ENCODE peak calls at places on chromosomes 7 and 10, in five cellular contexts. P, E, B, A and D are unnamed samples.

GRCh38 chr7:127391591-127392181 is 822 bp downstream of the ZNF800 start:
- DNase-seq in B (peak), E (peak), P (no peak), A (peak), D (peak)

GRCh38 chr10:119449760-119450461 is 92.6 kb downstream of the RGS10 start:
- DNase-seq in P (peak), B (peak), E (peak), A (peak), D (no peak)

GRCh38 chr7:35015346-35015859 is 21.9 kb downstream of the DPY19L1 start:
- DNase-seq in A (no peak), B (no peak), P (peak), E (no peak), D (no peak)

GRCh38 chr7:44153948-44154335 is 12.8 kb upstream of the MYL7 start:
- DNase-seq in A (no peak), B (no peak), E (no peak), P (no peak), D (no peak)

GRCh38 chr10:17143055-17143690 is 13.6 kb upstream of the CUBN start:
- DNase-seq in A (peak), B (no peak), E (no peak), P (no peak), D (no peak)

GRCh38 chr10:34866848-34867247 is 51.8 kb upstream of the PARD3 start:
- DNase-seq in B (no peak), E (no peak), A (no peak), P (no peak), D (no peak)

GRCh38 chr7:150368884-150369739 is 490 bp downstream of the REPIN1 start:
- DNase-seq in B (peak), A (peak), P (no peak), E (peak), D (peak)

GRCh38 chr10:57972783-57973182 is 294.9 kb downstream of the IPMK start:
- DNase-seq in B (no peak), P (no peak), E (peak), A (peak), D (no peak)

GRCh38 chr7:130814753-130815152 is 80.7 kb upstream of the KLF14 start:
- DNase-seq in E (peak), B (no peak), P (no peak), A (peak), D (no peak)

GRCh38 chr10:122062831-122063674 is 74.1 kb downstream of the TACC2 start:
- DNase-seq in A (peak), E (peak), P (peak), B (peak), D (no peak)

GRCh38 chr10:126058507-126058906 is 162.1 kb downstream of the FANK1 start:
- DNase-seq in B (no peak), A (no peak), E (no peak), P (no peak), D (no peak)

GRCh38 chr7:10181996-10182395 is 791.7 kb upstream of the PHF14 start:
- DNase-seq in A (no peak), E (no peak), P (no peak), B (no peak), D (no peak)

GRCh38 chr7:128104109-128104742 is 73.0 kb upstream of the LRRC4 start:
- DNase-seq in B (no peak), E (no peak), A (peak), P (no peak), D (no peak)

GRCh38 chr10:12353399-12354027 is 4.2 kb downstream of the CAMK1D start:
- DNase-seq in P (no peak), A (no peak), B (no peak), E (no peak), D (no peak)

GRCh38 chr10:126199221-126199998 is 188.9 kb downstream of the ADAM12 start:
- DNase-seq in A (peak), E (peak), B (no peak), P (no peak), D (no peak)

GRCh38 chr10:57983226-57983870 is 284.3 kb downstream of the IPMK start:
- DNase-seq in B (no peak), A (no peak), P (no peak), E (peak), D (no peak)

GRCh38 chr10:97574374-97575100 is 2.0 kb downstream of the ANKRD2 start:
- DNase-seq in B (peak), A (peak), P (no peak), E (peak), D (no peak)

GRCh38 chr7:19572566-19572965 is 136.3 kb downstream of the POLR1F start:
- DNase-seq in E (no peak), A (no peak), P (no peak), B (no peak), D (no peak)

GRCh38 chr10:78865931-78866717 is 202.6 kb upstream of the ZMIZ1 start:
- DNase-seq in E (no peak), B (no peak), A (no peak), P (no peak), D (no peak)